ENCODE peak calls at places on chromosomes 6 and 20, in six cellular contexts. K is NB4, S is AG10803, J is fibroblast of mammary gland, R is GM13977, H is choroid plexus epithelial cell. B is an unnamed sample.

GRCh38 chr20:64065973-64066341 is 3.0 kb downstream of the TCEA2 start:
- DNase-seq in K (peak; percentile 89), S (peak; percentile 87), J (peak; percentile 83), R (peak; percentile 83), H (peak; percentile 89), B (no peak)

GRCh38 chr6:46221221-46221793 is 50.5 kb upstream of the ENPP5 start:
- DNase-seq in K (peak; percentile 50), S (peak; percentile 52), J (peak; percentile 60), R (peak; percentile 50), H (peak; percentile 69), B (peak; percentile 25)

GRCh38 chr6:2763345-2763841 is 1.8 kb upstream of the WRNIP1 start:
- DNase-seq in K (peak; percentile 95), S (no peak), J (no peak), R (no peak), H (no peak), B (no peak)

GRCh38 chr20:45060341-45060740 is 40.6 kb downstream of the KCNS1 start:
- DNase-seq in K (no peak), S (no peak), J (no peak), R (no peak), H (no peak), B (no peak)

GRCh38 chr6:42454428-42454791 is 2.7 kb upstream of the TRERF1 start:
- DNase-seq in K (peak; percentile 80), S (no peak), J (no peak), R (no peak), H (no peak), B (no peak)

GRCh38 chr6:34536251-34536958 is 19.7 kb downstream of the SPDEF start:
- DNase-seq in K (no peak), S (no peak), J (no peak), R (no peak), H (no peak), B (peak; percentile 99)

GRCh38 chr20:43590036-43590391 is 723 bp upstream of the IFT52 start:
- DNase-seq in K (no peak), S (no peak), J (no peak), R (no peak), H (no peak), B (no peak)

GRCh38 chr20:61937963-61938838 is 127.5 kb downstream of the TAF4 start:
- DNase-seq in K (no peak), S (no peak), J (no peak), R (no peak), H (no peak), B (no peak)

GRCh38 chr6:97958143-97958542 is 675.1 kb upstream of the MMS22L start:
- DNase-seq in K (no peak), S (no peak), J (no peak), R (no peak), H (no peak), B (no peak)

GRCh38 chr20:25539742-25540201 is 45.6 kb downstream of the NINL start:
- DNase-seq in K (no peak), S (peak; percentile 52), J (peak; percentile 40), R (no peak), H (peak; percentile 58), B (no peak)

GRCh38 chr6:53159558-53159957 is 10.9 kb upstream of the GCM1 start:
- DNase-seq in K (peak; percentile 11), S (peak; percentile 25), J (peak; percentile 24), R (no peak), H (no peak), B (no peak)

GRCh38 chr20:24638546-24639166 is 169.2 kb downstream of the SYNDIG1 start:
- DNase-seq in K (no peak), S (no peak), J (no peak), R (no peak), H (no peak), B (no peak)

GRCh38 chr20:60137657-60138245 is 179.5 kb downstream of the CDH26 start:
- DNase-seq in K (peak; percentile 88), S (peak; percentile 12), J (peak; percentile 25), R (no peak), H (peak; percentile 2), B (no peak)

GRCh38 chr6:46985943-46986342 is 56.2 kb downstream of the ADGRF1 start:
- DNase-seq in K (no peak), S (no peak), J (peak; percentile 21), R (no peak), H (peak; percentile 35), B (no peak)

GRCh38 chr6:27479319-27480182 is 6.6 kb upstream of the ZNF184 start:
- DNase-seq in K (peak; percentile 93), S (peak; percentile 96), J (peak; percentile 97), R (peak; percentile 71), H (peak; percentile 95), B (peak; percentile 61)
- TF ChIP-seq CTCF in K (no peak), S (no peak), J (no peak), R (no peak), H (no peak), B (no peak)

DNA sequence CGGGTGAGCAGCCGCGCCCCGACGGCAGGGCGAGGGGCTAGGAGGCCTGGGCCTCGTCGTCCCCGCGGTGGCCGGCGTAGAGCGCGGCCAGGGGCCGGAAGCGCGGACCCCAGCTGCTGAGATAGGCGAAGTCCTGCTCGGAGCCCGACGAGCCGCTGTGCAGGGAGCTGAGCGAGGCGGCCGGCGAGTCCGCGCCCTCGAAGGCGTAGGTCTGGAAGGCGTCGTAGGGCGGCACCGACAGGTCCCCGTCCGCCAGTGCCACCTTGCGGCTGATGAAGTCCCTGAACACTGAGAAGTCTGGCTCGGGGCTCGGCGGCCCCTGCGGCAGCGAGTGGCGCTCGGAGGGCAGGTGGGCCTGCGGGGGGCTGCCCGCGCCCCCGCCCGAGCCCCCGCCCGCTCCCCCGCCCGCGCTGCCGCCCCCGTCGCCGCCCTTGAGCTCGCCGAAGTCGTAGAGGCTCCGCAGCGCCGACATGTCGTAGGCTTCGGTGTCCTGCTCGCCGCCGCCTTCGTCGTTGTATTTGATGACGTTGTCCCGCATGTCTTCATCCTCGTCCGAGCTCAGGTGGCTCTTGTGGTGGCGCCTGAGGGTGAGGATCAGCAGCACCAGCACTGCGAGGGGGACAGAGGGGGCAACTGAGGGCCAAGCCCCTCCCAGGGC is 56.5 kb downstream of the CD40 start:
- DNase-seq in K (peak; percentile 81), S (peak; percentile 42), J (peak; percentile 52), R (peak; percentile 95), H (peak; percentile 66), B (no peak)
- TF ChIP-seq CTCF in K (peak; percentile 72), S (peak; percentile 55), J (peak; percentile 50), R (peak; percentile 86), H (peak; percentile 68), B (peak; percentile 24)

GRCh38 chr20:13276945-13277582 is 56.0 kb downstream of the ISM1 start:
- DNase-seq in K (no peak), S (no peak), J (no peak), R (no peak), H (no peak), B (no peak)
- TF ChIP-seq CTCF in K (no peak), S (no peak), J (no peak), R (no peak), H (no peak), B (no peak)

DNA sequence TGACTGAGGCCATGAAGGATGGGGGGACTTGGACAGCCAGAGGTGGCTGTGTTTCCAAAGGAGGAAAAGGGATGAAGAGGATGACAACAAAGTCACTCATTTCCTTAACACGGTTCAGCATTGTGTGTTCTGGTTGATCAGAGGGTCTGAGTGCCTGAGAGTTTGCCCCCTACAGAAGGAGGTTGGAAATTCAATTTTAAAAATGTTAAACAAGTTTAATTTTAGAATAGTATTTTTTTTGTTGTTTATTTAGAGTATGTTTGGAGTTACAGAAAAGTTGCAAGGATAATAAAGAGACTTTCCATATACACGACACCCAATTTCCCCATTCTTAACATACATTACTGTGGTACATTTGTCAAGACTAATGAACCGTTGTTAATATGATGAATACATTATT is 10.3 kb upstream of the VAPB start:
- DNase-seq in K (no peak), S (no peak), J (no peak), R (no peak), H (no peak), B (no peak)
- TF ChIP-seq CTCF in K (no peak), S (peak; percentile 20), J (peak; percentile 32), R (no peak), H (peak; percentile 26), B (no peak)

GRCh38 chr6:31070711-31071197 is 41.6 kb downstream of the C6orf15 start:
- DNase-seq in K (peak; percentile 46), S (peak; percentile 82), J (peak; percentile 77), R (no peak), H (peak; percentile 94), B (no peak)
- TF ChIP-seq CTCF in K (peak; percentile 33), S (peak; percentile 87), J (peak; percentile 71), R (peak; percentile 39), H (peak; percentile 89), B (peak; percentile 91)

GRCh38 chr20:40702504-40702903 is 13.5 kb upstream of the MAFB start:
- DNase-seq in K (no peak), S (no peak), J (no peak), R (no peak), H (no peak), B (no peak)
- TF ChIP-seq CTCF in K (peak; percentile 60), S (peak; percentile 32), J (peak; percentile 9), R (peak; percentile 29), H (peak; percentile 30), B (no peak)

DNA sequence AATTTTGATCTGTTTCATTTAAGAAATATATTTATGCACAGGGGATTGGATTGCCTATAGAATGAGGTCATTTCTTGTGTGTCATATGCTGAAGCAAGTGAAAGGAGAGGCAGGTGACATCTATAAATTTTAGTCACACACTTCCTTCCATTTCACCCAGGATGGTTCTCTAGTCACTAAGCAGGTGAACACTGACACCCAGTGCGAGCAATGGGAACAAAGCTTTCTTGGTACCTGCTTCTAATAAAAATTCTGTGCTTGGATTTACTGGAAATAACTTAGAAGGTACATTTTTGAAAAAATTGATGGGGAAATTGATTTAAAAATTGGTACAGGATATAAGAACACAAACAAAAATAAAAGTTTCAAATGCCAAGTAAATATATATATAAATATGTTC is 66.9 kb upstream of the MC3R start:
- DNase-seq in K (no peak), S (no peak), J (no peak), R (no peak), H (no peak), B (no peak)
- TF ChIP-seq CTCF in K (no peak), S (no peak), J (peak; percentile 4), R (no peak), H (no peak), B (peak; percentile 24)